ENCODE peak calls at places on chromosomes 1 and 21, in seven cellular contexts. K, J, O, M, T, Y and S are unnamed samples.

GRCh38 chr1:54256756-54257155 is 56.8 kb downstream of the MRPL37 start:
- DNase-seq in Y (no peak), O (no peak), T (no peak), J (no peak), K (no peak), M (no peak), S (no peak)

GRCh38 chr1:227316941-227317540 is 1.3 kb downstream of the CDC42BPA start:
- DNase-seq in Y (peak), T (no peak), K (peak), M (no peak), O (no peak), J (no peak), S (no peak)

GRCh38 chr1:247209306-247209900 is 37.6 kb upstream of the ZNF124 start:
- DNase-seq in J (no peak), K (no peak), T (no peak), M (no peak), O (no peak), Y (no peak), S (no peak)

GRCh38 chr1:44294588-44295007 is 60.5 kb downstream of the ERI3 start:
- DNase-seq in Y (no peak), T (no peak), O (peak), K (no peak), M (peak), J (no peak), S (no peak)

GRCh38 chr21:21921410-21922232 is 923.4 kb downstream of the NCAM2 start:
- DNase-seq in M (peak), O (no peak), K (peak), Y (no peak), T (peak), J (no peak), S (no peak)

GRCh38 chr1:209689484-209689883 is 14.3 kb downstream of the G0S2 start:
- DNase-seq in M (peak), T (no peak), Y (peak), O (no peak), K (no peak), J (no peak), S (no peak)

GRCh38 chr1:184028854-184029623 is 8.5 kb downstream of the COLGALT2 start:
- DNase-seq in Y (no peak), K (no peak), M (peak), O (peak), T (no peak), J (no peak), S (no peak)

GRCh38 chr1:234607091-234608025 is 2.6 kb downstream of the IRF2BP2 start:
- DNase-seq in Y (peak), J (no peak), T (peak), O (peak), K (no peak), M (peak), S (peak)

GRCh38 chr21:43268086-43268803 is 99.4 kb downstream of the CRYAA start:
- DNase-seq in Y (no peak), K (no peak), J (no peak), M (no peak), T (no peak), O (no peak), S (no peak)

GRCh38 chr1:235791532-235792060 is 75.1 kb downstream of the LYST start:
- DNase-seq in M (no peak), T (no peak), J (no peak), K (no peak), Y (no peak), O (no peak), S (no peak)

GRCh38 chr1:31575373-31576140 is 758 bp upstream of the TINAGL1 start:
- DNase-seq in K (peak), O (no peak), M (no peak), J (peak), T (no peak), Y (peak), S (no peak)

GRCh38 chr1:112544011-112544688 is 35.4 kb downstream of the WNT2B start:
- DNase-seq in Y (peak), O (no peak), T (no peak), M (peak), K (peak), J (no peak), S (no peak)

GRCh38 chr21:17636711-17637110 is 24.0 kb upstream of the BTG3 start:
- DNase-seq in Y (no peak), J (no peak), O (no peak), K (peak), M (no peak), T (no peak), S (no peak)

GRCh38 chr1:159442428-159442827 is 2.9 kb downstream of the OR10J1 start:
- DNase-seq in J (no peak), O (no peak), K (no peak), T (no peak), Y (no peak), M (no peak), S (no peak)

GRCh38 chr1:200367841-200368534 is 41.8 kb downstream of the ZNF281 start:
- DNase-seq in J (no peak), O (no peak), Y (no peak), M (no peak), K (no peak), T (no peak), S (no peak)

GRCh38 chr1:98749152-98749756 is 87.7 kb downstream of the SNX7 start:
- DNase-seq in K (peak), J (no peak), Y (no peak), M (no peak), T (peak), O (no peak), S (no peak)

GRCh38 chr1:168136709-168137514 is at the start of gene GPR161:
- DNase-seq in T (peak), O (peak), M (peak), K (no peak), Y (peak), J (no peak), S (no peak)

GRCh38 chr21:18298228-18298627 is 53.6 kb downstream of the CHODL start:
- DNase-seq in K (no peak), Y (no peak), M (no peak), J (no peak), T (no peak), O (no peak), S (no peak)

GRCh38 chr1:43348809-43349593 is 9.8 kb upstream of the CDC20 start:
- DNase-seq in Y (peak), T (peak), M (peak), O (peak), K (peak), J (peak), S (no peak)

GRCh38 chr1:193525917-193526710 is 339.7 kb upstream of the B3GALT2 start:
- DNase-seq in J (no peak), T (peak), Y (no peak), O (no peak), K (no peak), M (no peak), S (no peak)

GRCh38 chr1:231421616-231421970 is 494 bp downstream of the EGLN1 start:
- DNase-seq in K (no peak), M (peak), J (no peak), T (peak), O (no peak), Y (peak), S (no peak)

GRCh38 chr1:22789356-22789994 is 78.8 kb downstream of the EPHB2 start:
- DNase-seq in T (no peak), M (no peak), Y (peak), K (peak), O (no peak), J (no peak), S (no peak)

GRCh38 chr1:29122662-29122986 is 1.1 kb downstream of the TMEM200B start:
- DNase-seq in T (no peak), K (peak), M (peak), O (peak), J (peak), Y (peak), S (no peak)

GRCh38 chr1:223712184-223712855 is at the start of gene CAPN2:
- DNase-seq in T (peak), M (peak), O (peak), Y (peak), K (peak), J (peak), S (no peak)

GRCh38 chr1:216310776-216311175 is 112.5 kb downstream of the USH2A start:
- DNase-seq in Y (peak), M (peak), T (peak), J (no peak), O (no peak), K (peak), S (no peak)

GRCh38 chr1:234683856-234684632 is 74.1 kb upstream of the IRF2BP2 start:
- DNase-seq in J (no peak), M (peak), Y (peak), K (peak), O (peak), T (no peak), S (no peak)

GRCh38 chr1:244801246-244801645 is 34.2 kb upstream of the COX20 start:
- DNase-seq in K (peak), T (peak), Y (peak), O (no peak), M (peak), J (no peak), S (no peak)

GRCh38 chr1:30684881-30685795 is 38.2 kb downstream of the MATN1 start:
- DNase-seq in J (no peak), Y (no peak), T (no peak), M (peak), O (no peak), K (peak), S (no peak)

GRCh38 chr1:93178418-93178817 is 1.8 kb downstream of the TMED5 start:
- DNase-seq in T (no peak), M (peak), O (no peak), J (no peak), Y (peak), K (peak), S (no peak)

GRCh38 chr1:1200876-1201810 is 5.2 kb downstream of the TNFRSF18 start:
- DNase-seq in M (peak), O (peak), K (peak), Y (peak), T (no peak), J (no peak), S (no peak)

GRCh38 chr1:110637475-110637874 is 31.3 kb upstream of the KCNA2 start:
- DNase-seq in M (no peak), O (no peak), Y (no peak), J (no peak), T (no peak), K (no peak), S (no peak)

GRCh38 chr1:57003398-57004139 is 37.8 kb upstream of the C8B start:
- DNase-seq in T (no peak), O (no peak), Y (no peak), M (no peak), K (no peak), J (no peak), S (no peak)

GRCh38 chr1:37931148-37931492 is 15.7 kb downstream of the INPP5B start:
- DNase-seq in M (no peak), K (no peak), J (no peak), Y (no peak), T (no peak), O (no peak), S (no peak)

GRCh38 chr1:209593747-209594146 is 10.2 kb downstream of the CAMK1G start:
- DNase-seq in Y (no peak), O (no peak), T (no peak), K (no peak), M (no peak), J (no peak), S (no peak)

GRCh38 chr1:81597720-81598426 is 202.9 kb upstream of the ADGRL2 start:
- DNase-seq in T (no peak), J (no peak), M (no peak), K (no peak), Y (no peak), O (no peak), S (no peak)

GRCh38 chr21:45471229-45472052 is 66.5 kb downstream of the COL18A1 start:
- DNase-seq in T (no peak), M (peak), K (peak), J (no peak), Y (peak), O (no peak), S (no peak)

GRCh38 chr1:13583964-13584791 is 546 bp downstream of the PDPN start:
- DNase-seq in Y (peak), O (peak), M (no peak), T (no peak), J (no peak), K (peak), S (no peak)

GRCh38 chr21:35663856-35664606 is 396.3 kb downstream of the SETD4 start:
- DNase-seq in K (no peak), T (no peak), M (no peak), O (no peak), Y (no peak), J (no peak), S (no peak)

GRCh38 chr21:35652872-35653271 is 407.5 kb downstream of the SETD4 start:
- DNase-seq in K (no peak), Y (no peak), O (no peak), J (no peak), M (no peak), T (no peak), S (no peak)

DNA sequence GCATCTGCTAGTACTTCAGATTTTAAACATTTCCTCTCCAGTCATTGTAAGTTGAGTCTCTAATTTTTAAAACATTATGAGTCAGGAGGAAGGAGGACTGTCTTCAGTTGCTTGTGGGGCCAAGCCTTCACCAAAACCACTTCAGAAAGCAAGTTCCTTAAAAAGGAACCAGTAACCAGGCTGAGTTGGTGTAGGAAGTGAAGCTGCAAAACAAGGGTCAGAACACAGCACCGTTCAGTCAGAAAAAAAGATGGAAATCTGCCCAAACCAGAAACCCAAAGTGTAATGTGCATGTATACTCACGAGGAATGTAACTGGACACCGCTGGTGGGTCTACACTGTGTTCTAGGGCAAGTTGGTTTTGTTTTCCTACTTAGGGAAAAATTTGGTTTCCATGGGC is 402.1 kb downstream of the SETD4 start:
- DNase-seq in J (no peak), T (no peak), K (no peak), M (peak), Y (peak), O (no peak), S (no peak)
- H3K27ac ChIP-seq in J (peak), T (no peak), K (no peak), M (no peak), Y (no peak), O (no peak), S (no peak)

GRCh38 chr1:12039141-12039525 is 19.8 kb downstream of the MIIP start:
- DNase-seq in K (no peak), M (no peak), Y (no peak), T (no peak), O (no peak), J (no peak), S (no peak)
- H3K27ac ChIP-seq in K (no peak), M (no peak), Y (no peak), T (no peak), O (no peak), J (no peak), S (no peak)

GRCh38 chr21:38965910-38966504 is 160.3 kb downstream of the ETS2 start:
- DNase-seq in K (no peak), M (peak), O (peak), Y (no peak), J (no peak), T (peak), S (no peak)
- H3K27ac ChIP-seq in K (no peak), M (no peak), O (no peak), Y (no peak), J (no peak), T (no peak), S (no peak)

GRCh38 chr1:34682452-34683223 is 72.2 kb upstream of the GJB5 start:
- DNase-seq in O (no peak), M (no peak), J (no peak), Y (no peak), K (no peak), T (no peak), S (peak)

GRCh38 chr1:34685225-34685624 is 69.6 kb upstream of the GJB5 start:
- DNase-seq in O (no peak), K (no peak), M (no peak), Y (no peak), J (no peak), T (no peak), S (no peak)

GRCh38 chr1:34686531-34686930 is 68.3 kb upstream of the GJB5 start:
- DNase-seq in O (no peak), J (no peak), M (no peak), Y (no peak), T (no peak), K (no peak), S (no peak)

GRCh38 chr1:34683616-34684015 is 71.2 kb upstream of the GJB5 start:
- DNase-seq in T (no peak), K (no peak), M (no peak), J (no peak), Y (no peak), O (no peak), S (peak)

GRCh38 chr1:34684246-34684645 is 70.6 kb upstream of the GJB5 start:
- DNase-seq in J (no peak), O (no peak), T (no peak), K (no peak), Y (no peak), M (no peak), S (no peak)
- H3K27ac ChIP-seq in J (no peak), O (no peak), T (no peak), K (no peak), Y (no peak), M (no peak), S (no peak)

DNA sequence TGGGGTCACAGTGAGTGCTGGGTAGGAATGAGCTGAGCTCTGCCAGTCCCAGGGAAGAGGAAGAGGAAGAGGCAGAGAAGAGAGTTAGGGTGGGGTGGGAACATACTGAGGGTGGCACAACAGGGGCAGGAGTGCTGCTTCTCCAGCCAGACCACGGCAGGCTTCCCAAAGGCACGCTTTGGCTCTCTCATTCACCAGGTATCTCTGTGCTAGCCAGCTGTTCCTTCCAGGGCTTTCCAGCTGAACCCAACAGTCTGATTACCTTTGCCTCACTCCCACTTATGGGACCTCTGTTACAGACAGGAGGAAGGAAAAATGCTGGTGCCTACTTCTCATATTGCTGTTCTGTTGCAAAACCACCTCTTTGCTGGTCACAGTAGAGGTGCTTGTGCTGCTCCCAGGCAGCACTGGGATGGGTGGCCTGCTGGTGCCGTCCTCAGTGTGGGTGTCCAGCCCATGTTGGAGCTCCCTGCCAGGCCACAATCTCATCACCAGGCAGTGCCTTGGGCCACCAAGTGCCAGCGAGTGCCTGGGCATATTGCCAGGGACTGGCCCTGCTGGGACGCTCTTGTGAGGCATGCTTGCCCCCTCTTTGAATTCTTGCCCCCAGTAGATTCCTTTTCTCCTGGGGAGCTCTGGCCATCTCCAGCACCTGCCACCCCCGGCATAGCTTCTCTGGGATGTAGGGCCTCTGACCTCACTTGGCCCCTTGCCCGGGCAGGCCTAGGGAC is 2.1 kb downstream of the ADORA1 start:
- DNase-seq in O (peak), K (no peak), T (no peak), M (peak), J (peak), Y (no peak), S (no peak)
- H3K27ac ChIP-seq in O (no peak), K (no peak), T (no peak), M (no peak), J (no peak), Y (no peak), S (no peak)